ENCODE peak calls at places on chromosomes 13 and 19, in seven cellular contexts. Z is HCT116, X is HepG2, R is SK-N-SH, B is H1, K is K562, V is GM12878. P is an unnamed sample.

GRCh38 chr13:96229356-96229755 is 139.4 kb downstream of the HS6ST3 start:
- DNase-seq in Z (peak), V (no peak), B (no peak), X (peak), K (peak), R (peak), P (peak)

GRCh38 chr19:9883231-9883758 is 48.2 kb downstream of the PIN1 start:
- DNase-seq in B (no peak), Z (peak), V (no peak), K (no peak), R (no peak), X (no peak), P (no peak)

GRCh38 chr13:26759907-26760834 is at the start of gene GPR12:
- DNase-seq in B (no peak), R (peak), Z (no peak), X (no peak), K (no peak), V (no peak), P (no peak)

GRCh38 chr13:75402787-75403186 is 79.2 kb downstream of the TBC1D4 start:
- DNase-seq in Z (no peak), V (no peak), X (peak), B (no peak), R (peak), K (no peak), P (no peak)

GRCh38 chr13:35838356-35838755 is 292.8 kb downstream of the DCLK1 start:
- DNase-seq in Z (peak), R (no peak), K (no peak), B (no peak), X (no peak), V (no peak), P (no peak)

GRCh38 chr13:105804561-105805190 is 730.8 kb downstream of the EFNB2 start:
- DNase-seq in B (no peak), R (no peak), V (no peak), X (no peak), Z (no peak), K (no peak), P (no peak)

GRCh38 chr13:107347641-107348369 is 779.9 kb upstream of the ARGLU1 start:
- DNase-seq in K (no peak), Z (no peak), B (no peak), R (no peak), X (no peak), V (no peak), P (no peak)

GRCh38 chr13:68759617-68760016 is 1348.0 kb upstream of the ATXN8OS start:
- DNase-seq in X (no peak), K (no peak), B (no peak), V (no peak), R (no peak), Z (no peak), P (no peak)

GRCh38 chr13:59546178-59546577 is 617.5 kb downstream of the DIAPH3 start:
- DNase-seq in V (no peak), X (no peak), R (no peak), Z (no peak), B (no peak), K (no peak), P (no peak)

GRCh38 chr13:105672911-105673310 is 862.6 kb downstream of the EFNB2 start:
- DNase-seq in Z (no peak), X (no peak), K (no peak), R (no peak), V (no peak), B (no peak), P (no peak)

GRCh38 chr13:107900775-107901174 is 314.6 kb downstream of the LIG4 start:
- DNase-seq in B (no peak), X (no peak), K (peak), Z (no peak), V (no peak), R (no peak), P (no peak)

GRCh38 chr19:16888629-16889371 is at the start of gene F2RL3:
- DNase-seq in R (peak), X (no peak), K (peak), Z (no peak), V (no peak), B (no peak), P (no peak)

GRCh38 chr19:35032356-35032865 is 2.1 kb downstream of the SCN1B start:
- DNase-seq in Z (no peak), V (no peak), B (no peak), K (no peak), R (no peak), X (no peak), P (no peak)

GRCh38 chr13:93680329-93680728 is 453.7 kb downstream of the GPC6 start:
- DNase-seq in K (no peak), X (no peak), R (no peak), V (no peak), Z (no peak), B (no peak), P (no peak)

GRCh38 chr19:6720369-6721112 is at the start of gene C3:
- DNase-seq in V (no peak), Z (no peak), B (no peak), K (peak), R (no peak), X (peak), P (no peak)

GRCh38 chr13:95281258-95281602 is 20.0 kb downstream of the ABCC4 start:
- DNase-seq in X (no peak), K (no peak), V (no peak), B (no peak), R (no peak), Z (no peak), P (no peak)

GRCh38 chr13:109100705-109101104 is 471.3 kb downstream of the MYO16 start:
- DNase-seq in K (no peak), Z (no peak), R (no peak), V (no peak), B (no peak), X (no peak), P (no peak)

GRCh38 chr13:48405865-48406264 is 7.0 kb downstream of the LPAR6 start:
- DNase-seq in B (no peak), V (no peak), R (no peak), X (no peak), K (no peak), Z (no peak), P (no peak)

GRCh38 chr13:34258646-34259386 is 440.9 kb downstream of the RFC3 start:
- DNase-seq in R (peak), V (no peak), K (no peak), Z (no peak), B (no peak), X (no peak), P (no peak)

GRCh38 chr19:46975918-46976782 is 43.5 kb upstream of the NPAS1 start:
- DNase-seq in Z (peak), R (peak), V (no peak), K (peak), B (peak), X (peak), P (peak)

GRCh38 chr19:7815325-7815724 is 14.7 kb upstream of the EVI5L start:
- DNase-seq in R (no peak), Z (no peak), V (peak), X (no peak), B (no peak), K (no peak), P (no peak)

GRCh38 chr19:1747285-1748114 is 5.8 kb upstream of the ONECUT3 start:
- DNase-seq in B (no peak), K (peak), Z (peak), V (no peak), X (peak), R (no peak), P (no peak)

GRCh38 chr19:7636691-7637373 is at the start of gene STXBP2:
- DNase-seq in R (peak), K (peak), V (peak), X (peak), B (peak), Z (peak), P (peak)

GRCh38 chr19:51479531-51480331 is 1.4 kb downstream of the CEACAM18 start:
- DNase-seq in K (no peak), V (no peak), B (no peak), Z (no peak), R (no peak), X (no peak), P (no peak)

GRCh38 chr13:22060187-22060586 is 389.3 kb downstream of the FGF9 start:
- DNase-seq in X (no peak), R (no peak), Z (no peak), V (no peak), B (no peak), K (no peak), P (no peak)

GRCh38 chr19:38045554-38046253 is 138.7 kb downstream of the SIPA1L3 start:
- DNase-seq in B (no peak), R (no peak), X (no peak), V (no peak), K (no peak), Z (no peak), P (no peak)

GRCh38 chr19:9645466-9645865 is 24.4 kb upstream of the ZNF561 start:
- DNase-seq in B (no peak), Z (no peak), R (no peak), K (peak), X (no peak), V (no peak), P (no peak)

GRCh38 chr19:2952953-2953481 is 8.2 kb upstream of the ZNF77 start:
- DNase-seq in V (no peak), K (no peak), B (no peak), Z (no peak), R (no peak), X (peak), P (peak)

GRCh38 chr13:75736132-75736531 is 100.0 kb downstream of the LMO7 start:
- DNase-seq in X (no peak), V (no peak), R (no peak), Z (no peak), K (no peak), B (no peak), P (no peak)

GRCh38 chr13:64992314-64992713 is 2237.8 kb downstream of the PCDH9 start:
- DNase-seq in V (no peak), K (no peak), Z (no peak), X (no peak), B (no peak), R (no peak), P (no peak)

GRCh38 chr13:30679483-30680330 is 55.6 kb upstream of the ALOX5AP start:
- DNase-seq in X (peak), K (no peak), B (no peak), R (peak), Z (no peak), V (no peak), P (peak)

GRCh38 chr19:4499318-4499717 is 19.0 kb downstream of the PLIN4 start:
- DNase-seq in R (no peak), X (no peak), K (no peak), Z (no peak), B (no peak), V (no peak), P (no peak)

GRCh38 chr19:54192972-54193371 is 1.9 kb downstream of the TSEN34 start:
- DNase-seq in B (no peak), R (no peak), X (no peak), Z (no peak), K (no peak), V (no peak), P (no peak)

GRCh38 chr13:76758738-76759137 is 127.5 kb downstream of the KCTD12 start:
- DNase-seq in K (no peak), Z (no peak), X (no peak), V (no peak), R (peak), B (no peak), P (no peak)

GRCh38 chr13:21037656-21038055 is 23.7 kb downstream of the LATS2 start:
- DNase-seq in K (no peak), V (no peak), B (no peak), R (no peak), Z (no peak), X (no peak), P (no peak)

GRCh38 chr13:98279473-98280175 is 102.6 kb upstream of the RNF113B start:
- DNase-seq in Z (no peak), B (no peak), V (peak), R (peak), X (no peak), K (no peak), P (no peak)

GRCh38 chr19:3108775-3109174 is 14.6 kb downstream of the GNA11 start:
- DNase-seq in X (peak), V (no peak), R (peak), K (peak), Z (no peak), B (peak), P (peak)

GRCh38 chr13:113864303-113864890 is 521 bp upstream of the GAS6 start:
- DNase-seq in R (peak), X (no peak), K (no peak), B (no peak), Z (no peak), V (no peak), P (no peak)

GRCh38 chr19:55305491-55305890 is 19.6 kb downstream of the TMEM150B start:
- DNase-seq in V (no peak), B (peak), Z (no peak), X (no peak), R (peak), K (peak), P (peak)

DNA sequence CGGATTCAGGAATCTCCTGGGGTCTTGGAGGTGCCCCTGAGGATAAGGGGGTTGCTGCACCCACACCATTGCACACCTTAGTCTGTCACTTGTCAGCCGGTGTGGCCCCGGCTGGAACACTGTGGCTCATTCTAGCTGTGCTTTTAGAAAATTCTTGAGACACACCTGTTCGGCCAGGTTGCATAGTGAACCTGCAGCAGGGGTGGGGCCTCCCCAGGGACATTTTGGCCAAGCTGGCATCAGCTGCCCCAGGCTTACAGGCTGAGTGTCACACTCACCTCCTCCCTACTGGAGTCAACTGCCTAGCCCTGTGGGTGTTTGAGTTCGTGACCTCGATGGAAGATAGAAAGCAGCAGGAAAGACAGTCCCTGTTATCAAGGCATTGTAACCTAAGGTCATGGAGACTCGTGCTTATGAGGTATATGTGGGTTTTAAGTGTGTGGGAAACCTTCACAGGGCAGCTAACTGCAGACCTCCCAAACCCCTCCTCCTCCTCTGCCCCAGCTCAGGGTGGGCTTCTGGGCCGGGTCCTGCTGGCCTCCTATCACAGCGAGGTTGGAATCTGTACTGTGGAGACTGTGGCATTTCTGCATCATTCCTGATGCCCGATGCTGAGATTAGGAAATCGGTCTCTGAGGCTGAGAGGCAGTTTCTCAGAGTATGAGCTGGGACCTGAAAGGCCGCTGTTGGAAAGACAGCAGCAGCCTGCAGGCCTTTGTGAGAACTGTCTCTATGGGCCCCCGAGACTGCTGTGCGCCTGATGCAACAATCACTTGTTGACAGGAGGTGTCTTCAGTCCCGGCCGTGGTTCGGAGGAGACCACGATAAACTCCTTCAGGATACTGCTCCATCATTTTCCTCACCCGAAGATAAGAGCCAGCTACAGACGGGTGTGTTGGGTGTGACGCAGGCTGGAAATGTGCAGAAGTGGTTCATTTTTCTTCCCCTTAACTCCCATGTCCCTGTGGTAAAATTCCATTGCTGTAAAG is 72.2 kb downstream of the ATP11A start:
- DNase-seq in R (no peak), K (peak), Z (no peak), B (no peak), X (no peak), V (no peak), P (no peak)
- TF ChIP-seq JUND in R (no peak), K (no peak), Z (no peak), B (no peak), X (no peak), V (no peak), P (no peak)

GRCh38 chr13:85498774-85499173 is 300.4 kb downstream of the SLITRK6 start:
- DNase-seq in R (no peak), Z (no peak), B (no peak), X (no peak), V (no peak), K (no peak), P (no peak)

GRCh38 chr13:85500716-85501256 is 298.4 kb downstream of the SLITRK6 start:
- DNase-seq in K (no peak), B (no peak), V (no peak), X (no peak), Z (no peak), R (no peak), P (no peak)

GRCh38 chr13:85501616-85502015 is 297.6 kb downstream of the SLITRK6 start:
- DNase-seq in Z (no peak), K (no peak), V (no peak), X (no peak), B (no peak), R (no peak), P (no peak)

GRCh38 chr13:85492283-85492682 is 306.9 kb downstream of the SLITRK6 start:
- DNase-seq in V (no peak), B (no peak), K (no peak), R (no peak), Z (no peak), X (no peak), P (no peak)

GRCh38 chr13:85497652-85498051 is 301.6 kb downstream of the SLITRK6 start:
- DNase-seq in X (no peak), B (no peak), K (no peak), V (no peak), R (no peak), Z (no peak), P (no peak)
- TF ChIP-seq JUND in X (no peak), B (no peak), K (no peak), V (no peak), R (peak), Z (no peak), P (no peak)

GRCh38 chr13:73938375-73939070 is 195.7 kb downstream of the KLF12 start:
- DNase-seq in B (no peak), Z (peak), K (no peak), X (no peak), R (no peak), V (no peak), P (no peak)
- TF ChIP-seq JUND in B (no peak), Z (peak), K (no peak), X (no peak), R (peak), V (no peak), P (no peak)

DNA sequence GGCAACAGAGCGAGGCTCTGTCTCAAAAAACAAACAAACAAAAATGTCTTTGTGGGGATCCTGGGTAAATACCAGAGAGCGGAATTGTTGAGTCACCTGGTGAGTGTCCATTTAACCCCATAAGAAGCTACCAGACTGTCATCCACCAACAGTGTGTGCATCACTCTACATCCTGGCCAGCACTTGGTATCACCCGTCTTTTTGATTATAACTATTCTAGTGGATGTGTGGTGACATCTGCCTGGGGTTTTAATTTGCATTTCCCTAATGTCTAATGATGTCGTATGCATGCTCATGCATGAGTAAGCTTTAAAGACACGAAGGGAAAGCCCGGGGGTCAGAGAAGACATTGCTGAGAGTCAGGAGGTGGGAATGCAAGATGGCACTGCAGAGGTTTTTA is 126.7 kb upstream of the MRI1 start:
- DNase-seq in Z (peak), X (no peak), B (no peak), K (no peak), R (no peak), V (no peak), P (no peak)
- TF ChIP-seq JUND in Z (peak), X (no peak), B (no peak), K (no peak), R (no peak), V (no peak), P (no peak)

P was measured in T47D.